ENCODE peak calls at places on chromosomes 2 and 18, in four cellular contexts. F is CD4-positive, alpha-beta memory T cell; I is NCI-H1092 treated with DMSO at 0.1 percent for 48 hours; Z is stimulated activated CD8-positive, alpha-beta memory T cell treated with anti-CD3 and anti-CD28 coated beads, Interleukin-7, amount 100 ng/mL, for 1 hour. H is an unnamed sample.

GRCh38 chr2:52260904-52261303 is 1229.0 kb upstream of the NRXN1 start:
- DNase-seq in F (no peak), I (peak), Z (no peak), H (no peak)

GRCh38 chr2:26477911-26478253 is at the start of gene OTOF:
- DNase-seq in F (no peak), I (no peak), Z (no peak), H (no peak)

GRCh38 chr2:131039535-131039907 is 53.7 kb downstream of the FAM168B start:
- DNase-seq in I (no peak), Z (no peak), F (no peak), H (no peak)

GRCh38 chr2:29226808-29227207 is 111.6 kb downstream of the CLIP4 start:
- DNase-seq in F (no peak), I (no peak), Z (no peak), H (no peak)

GRCh38 chr2:238895361-238895882 is 47.5 kb downstream of the TWIST2 start:
- DNase-seq in I (no peak), F (no peak), Z (no peak), H (no peak)

GRCh38 chr18:55152801-55153200 is 193.5 kb upstream of the CCDC68 start:
- DNase-seq in F (no peak), Z (no peak), I (no peak), H (no peak)

GRCh38 chr2:33342171-33342570 is 134.3 kb upstream of the RASGRP3 start:
- DNase-seq in F (no peak), I (no peak), Z (no peak), H (no peak)

GRCh38 chr2:186588940-186589732 is 720 bp upstream of the ITGAV start:
- DNase-seq in I (no peak), Z (no peak), F (peak), H (no peak)

GRCh38 chr2:203301667-203302066 is 26.5 kb upstream of the ABI2 start:
- DNase-seq in I (no peak), Z (no peak), F (no peak), H (no peak)

GRCh38 chr2:28155627-28156026 is 237.0 kb upstream of the FOSL2 start:
- DNase-seq in F (no peak), I (no peak), Z (no peak), H (no peak)

GRCh38 chr2:170495896-170496295 is 219.2 kb upstream of the SP5 start:
- DNase-seq in Z (no peak), F (no peak), I (no peak), H (no peak)

GRCh38 chr2:25989154-25989553 is 6.9 kb upstream of the KIF3C start:
- DNase-seq in I (no peak), Z (no peak), F (no peak), H (no peak)

GRCh38 chr2:184039493-184039892 is 558.8 kb upstream of the ZNF804A start:
- DNase-seq in Z (no peak), I (no peak), F (no peak), H (no peak)

GRCh38 chr2:237181844-237182243 is 96.2 kb downstream of the COPS8 start:
- DNase-seq in I (no peak), F (no peak), Z (no peak), H (no peak)

GRCh38 chr2:217800433-217801114 is 202.2 kb downstream of the TNS1 start:
- DNase-seq in Z (no peak), I (no peak), F (no peak), H (no peak)

GRCh38 chr2:9720352-9721093 is 89.7 kb upstream of the YWHAQ start:
- DNase-seq in F (no peak), I (peak), Z (no peak), H (no peak)

GRCh38 chr2:8549273-8549922 is 132.5 kb upstream of the ID2 start:
- DNase-seq in I (no peak), F (no peak), Z (no peak), H (no peak)

GRCh38 chr18:78557371-78557770 is 422.2 kb upstream of the SALL3 start:
- DNase-seq in Z (no peak), I (no peak), F (no peak), H (no peak)